ENCODE peak calls at places on chromosomes 2 and 18, in ten cellular contexts. A, G, C, P, T, U, I, V, J and M are unnamed samples.

GRCh38 chr2:70807828-70808118 is 12.6 kb downstream of the CLEC4F start:
- DNase-seq in P (no peak), T (no peak), G (no peak), V (no peak), A (no peak), U (no peak), C (no peak), I (no peak), J (no peak), M (no peak)

GRCh38 chr2:148020036-148020357 is 540 bp downstream of the ORC4 start:
- DNase-seq in I (no peak), P (no peak), J (peak), C (no peak), U (no peak), A (no peak), G (no peak), V (no peak), T (no peak), M (no peak)

GRCh38 chr18:12398625-12399024 is 9.1 kb upstream of the PRELID3A start:
- DNase-seq in V (no peak), I (no peak), T (no peak), U (no peak), P (no peak), G (no peak), A (no peak), C (no peak), J (no peak), M (no peak)

GRCh38 chr2:63018439-63018838 is 32.2 kb upstream of the OTX1 start:
- DNase-seq in T (no peak), I (no peak), C (no peak), G (no peak), U (no peak), A (no peak), J (no peak), V (no peak), P (no peak), M (no peak)

GRCh38 chr2:172701250-172701649 is 34.4 kb upstream of the RAPGEF4 start:
- DNase-seq in I (no peak), P (no peak), T (peak), C (peak), U (peak), A (no peak), V (no peak), G (no peak), J (no peak), M (no peak)

GRCh38 chr2:238967978-238968360 is 120.1 kb downstream of the TWIST2 start:
- DNase-seq in A (no peak), G (no peak), P (no peak), T (no peak), V (no peak), C (no peak), U (no peak), J (no peak), I (no peak), M (no peak)

GRCh38 chr2:236782938-236783337 is 213.3 kb downstream of the ACKR3 start:
- DNase-seq in G (no peak), V (no peak), C (no peak), P (no peak), A (no peak), I (peak), T (peak), J (no peak), U (no peak), M (no peak)

GRCh38 chr2:204074434-204074833 is 137.9 kb downstream of the ICOS start:
- DNase-seq in J (no peak), G (no peak), C (no peak), T (no peak), U (peak), I (no peak), A (no peak), V (no peak), P (no peak), M (no peak)

GRCh38 chr2:217756375-217757107 is 246.3 kb downstream of the TNS1 start:
- DNase-seq in I (peak), V (peak), G (no peak), U (no peak), C (no peak), T (peak), A (peak), P (peak), J (peak), M (no peak)

GRCh38 chr2:2901384-2902345 is 476.0 kb downstream of the EIPR1 start:
- DNase-seq in G (no peak), I (peak), A (no peak), C (no peak), U (no peak), J (no peak), V (no peak), P (no peak), T (no peak), M (peak)

GRCh38 chr2:171253900-171254447 is 93.3 kb upstream of the TLK1 start:
- DNase-seq in I (no peak), U (no peak), C (no peak), P (no peak), T (no peak), G (no peak), V (no peak), J (no peak), A (no peak), M (no peak)
- TF ChIP-seq CTCF in I (no peak), U (no peak), C (no peak), P (peak), T (no peak), G (no peak), V (peak), J (no peak), A (no peak), M (no peak)

GRCh38 chr2:179877601-179878364 is 16.4 kb upstream of the ZNF385B start:
- DNase-seq in V (no peak), U (no peak), A (no peak), J (no peak), P (no peak), G (no peak), C (no peak), T (no peak), I (no peak), M (no peak)
- TF ChIP-seq CTCF in V (no peak), U (no peak), A (no peak), J (no peak), P (no peak), G (no peak), C (no peak), T (no peak), I (no peak), M (no peak)

GRCh38 chr2:101873543-101873942 is 118.2 kb upstream of the IL1R2 start:
- DNase-seq in I (peak), V (no peak), G (no peak), J (no peak), T (no peak), C (no peak), A (no peak), P (no peak), U (no peak), M (no peak)
- TF ChIP-seq CTCF in I (peak), V (no peak), G (no peak), J (no peak), T (peak), C (no peak), A (peak), P (peak), U (peak), M (no peak)

GRCh38 chr2:182300603-182301002 is 126.2 kb downstream of the PDE1A start:
- DNase-seq in U (no peak), V (no peak), T (peak), C (no peak), I (no peak), A (no peak), J (no peak), G (no peak), P (no peak), M (no peak)
- TF ChIP-seq CTCF in U (no peak), V (no peak), T (no peak), C (no peak), I (no peak), A (no peak), J (no peak), G (no peak), P (no peak), M (no peak)

GRCh38 chr2:20304411-20304810 is 46.2 kb downstream of the PUM2 start:
- DNase-seq in G (no peak), I (no peak), J (no peak), V (no peak), C (no peak), P (no peak), T (peak), A (no peak), U (no peak), M (no peak)
- TF ChIP-seq CTCF in G (no peak), I (no peak), J (no peak), V (no peak), C (no peak), P (no peak), T (no peak), A (no peak), U (no peak), M (no peak)

GRCh38 chr2:15253247-15253646 is 307.9 kb downstream of the NBAS start:
- DNase-seq in A (no peak), I (no peak), G (no peak), V (no peak), J (no peak), C (no peak), T (no peak), P (no peak), U (no peak), M (no peak)
- TF ChIP-seq CTCF in A (no peak), I (no peak), G (no peak), V (no peak), J (no peak), C (no peak), T (no peak), P (no peak), U (no peak), M (no peak)

DNA sequence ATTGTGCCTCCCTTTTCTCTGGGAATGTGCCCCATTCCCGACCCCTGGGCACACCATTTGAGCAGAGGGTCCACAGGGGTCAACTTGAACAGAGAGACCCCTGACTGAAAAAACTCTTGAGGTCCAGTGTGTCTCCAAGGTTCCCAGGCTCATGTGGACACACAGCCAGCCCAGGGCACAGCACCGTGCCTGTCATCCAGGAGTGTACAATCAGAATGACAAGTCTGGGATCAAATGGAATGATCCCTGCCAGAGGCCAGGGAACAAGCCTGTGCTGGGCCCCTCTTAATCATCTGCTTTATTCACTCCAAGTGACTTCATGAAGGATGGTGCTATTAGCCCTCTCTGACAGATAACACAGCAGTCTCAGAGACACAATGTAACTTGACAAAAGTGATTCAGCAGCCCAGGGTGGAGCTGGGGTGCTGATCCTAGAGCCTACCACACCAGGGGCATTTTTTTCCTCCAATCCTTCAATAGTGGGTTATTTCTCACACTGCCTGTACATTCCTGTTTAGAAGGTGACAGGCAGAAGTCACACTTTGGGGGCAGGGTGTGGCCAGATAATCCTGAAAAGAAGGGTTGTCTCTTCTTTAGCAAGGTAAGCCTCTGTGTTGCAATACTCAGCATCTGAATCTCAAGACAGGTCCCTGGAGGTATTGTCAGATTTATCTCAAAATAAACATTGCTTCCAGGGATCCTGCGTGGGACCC is 84.0 kb upstream of the TMEM200C start:
- DNase-seq in C (no peak), A (no peak), G (no peak), U (no peak), V (no peak), T (no peak), P (peak), J (no peak), I (no peak), M (no peak)
- TF ChIP-seq CTCF in C (no peak), A (no peak), G (no peak), U (no peak), V (no peak), T (no peak), P (no peak), J (no peak), I (no peak), M (no peak)

DNA sequence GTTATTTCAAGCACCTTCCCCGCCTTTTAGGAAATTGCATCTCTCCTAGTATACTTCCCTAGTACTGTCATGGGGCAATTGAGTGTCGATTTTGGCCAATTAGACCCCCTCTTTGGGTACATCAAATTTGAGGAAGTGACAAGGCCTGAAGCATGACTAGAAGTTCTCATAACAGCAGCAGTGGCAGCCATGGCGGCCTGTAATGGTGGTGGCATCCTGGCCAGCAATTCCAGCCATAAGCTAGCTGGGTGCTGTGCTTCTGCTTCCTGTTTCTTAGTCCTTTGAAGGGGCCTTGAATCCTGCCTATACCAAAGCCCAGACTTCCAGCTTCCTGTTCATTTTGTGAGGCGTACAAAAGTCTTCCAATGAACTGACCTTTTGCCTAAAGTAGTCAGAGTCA is 523.1 kb downstream of the PLCL1 start:
- DNase-seq in U (no peak), G (no peak), T (no peak), P (no peak), C (no peak), I (no peak), A (no peak), V (no peak), J (no peak), M (no peak)
- TF ChIP-seq CTCF in U (no peak), G (no peak), T (no peak), P (no peak), C (no peak), I (no peak), A (no peak), V (no peak), J (no peak), M (no peak)

GRCh38 chr2:197705143-197705911 is at the start of gene MARS2:
- DNase-seq in A (peak), C (peak), J (peak), I (peak), U (peak), P (peak), T (peak), V (peak), G (peak), M (peak)
- TF ChIP-seq CTCF in A (no peak), C (peak), J (no peak), I (no peak), U (no peak), P (no peak), T (no peak), V (no peak), G (no peak), M (no peak)

DNA sequence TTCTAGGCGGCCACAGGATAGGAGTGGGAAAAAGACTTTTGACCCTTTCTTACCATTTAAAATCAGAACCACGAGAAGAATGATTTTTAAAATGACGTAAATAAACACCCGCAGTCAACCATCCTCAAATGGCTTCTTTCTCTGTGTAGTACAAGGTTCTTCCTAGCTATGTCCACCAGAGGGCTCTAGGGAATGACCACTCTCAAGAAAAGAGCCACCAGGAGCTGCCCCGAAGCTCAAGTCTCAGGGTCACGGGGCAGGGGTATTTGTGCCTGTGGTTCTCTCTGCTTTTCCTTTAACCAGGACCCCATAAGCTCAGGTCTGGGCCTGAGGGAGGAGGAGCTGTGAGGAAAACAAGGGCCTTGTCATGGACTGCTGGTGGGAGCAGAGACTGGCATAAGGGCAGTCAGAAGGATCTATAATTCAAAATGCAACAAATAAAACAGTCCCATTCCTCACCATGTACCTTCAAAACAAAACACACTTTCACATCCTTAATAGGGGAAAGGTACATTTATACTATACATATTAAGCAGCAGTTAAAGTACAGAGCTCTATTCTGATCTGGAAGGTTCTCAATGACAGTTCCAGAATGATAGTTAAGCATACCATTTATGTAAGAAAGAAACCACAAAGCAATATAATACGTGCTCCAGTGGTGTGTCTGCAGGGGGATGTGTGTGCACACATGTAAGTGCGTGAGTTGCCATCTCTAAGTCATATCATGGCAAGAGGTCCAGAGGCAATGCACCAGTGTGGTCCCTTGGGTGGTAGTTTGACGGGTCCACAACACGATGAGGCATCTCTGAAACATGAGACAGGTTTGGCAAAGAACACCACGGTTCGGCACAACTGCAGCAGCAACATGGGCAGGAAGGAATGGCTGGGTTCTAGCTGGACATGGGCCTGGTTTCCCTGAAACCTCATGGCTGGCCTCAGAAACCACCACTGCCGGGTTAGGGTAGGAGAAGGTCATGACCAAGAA is 18.6 kb downstream of the LYPD1 start:
- DNase-seq in A (no peak), C (no peak), P (peak), V (peak), G (no peak), J (no peak), I (peak), U (no peak), T (peak), M (no peak)
- TF ChIP-seq CTCF in A (peak), C (peak), P (peak), V (peak), G (peak), J (peak), I (no peak), U (peak), T (peak), M (peak)